ENCODE peak calls at places on chromosomes 16 and 17, in nine cellular contexts. One of them, this sample, is unnamed.

GRCh38 chr16:1635070-1635469 is 22.9 kb downstream of the CRAMP1 start:
- DNase-seq in fibroblast of lung: no peak
- DNase-seq in astrocyte: no peak
- DNase-seq in body of pancreas: no peak
- DNase-seq in BJ: no peak
- DNase-seq in left ventricle myocardium inferior: no peak
- DNase-seq in endothelial cell of umbilical vein: no peak
- DNase-seq in mesendoderm: no peak
- DNase-seq in lower leg skin: no peak
- DNase-seq in this sample: no peak

GRCh38 chr17:21680366-21680765 is 12.0 kb upstream of the KCNJ18 start:
- DNase-seq in body of pancreas: no peak
- DNase-seq in fibroblast of lung: no peak
- DNase-seq in astrocyte: no peak
- DNase-seq in BJ: no peak
- DNase-seq in left ventricle myocardium inferior: no peak
- DNase-seq in mesendoderm: no peak
- DNase-seq in lower leg skin: peak
- DNase-seq in endothelial cell of umbilical vein: no peak
- DNase-seq in this sample: no peak

GRCh38 chr17:40820228-40820838 is 2.1 kb downstream of the KRT10 start:
- DNase-seq in BJ: no peak
- DNase-seq in left ventricle myocardium inferior: no peak
- DNase-seq in fibroblast of lung: no peak
- DNase-seq in endothelial cell of umbilical vein: no peak
- DNase-seq in astrocyte: no peak
- DNase-seq in lower leg skin: no peak
- DNase-seq in mesendoderm: no peak
- DNase-seq in body of pancreas: no peak
- DNase-seq in this sample: no peak

GRCh38 chr17:78342438-78343098 is 17.3 kb downstream of the SOCS3 start:
- DNase-seq in body of pancreas: no peak
- DNase-seq in astrocyte: peak
- DNase-seq in mesendoderm: peak
- DNase-seq in left ventricle myocardium inferior: peak
- DNase-seq in fibroblast of lung: peak
- DNase-seq in lower leg skin: peak
- DNase-seq in BJ: peak
- DNase-seq in endothelial cell of umbilical vein: peak
- DNase-seq in this sample: no peak

GRCh38 chr17:38911081-38911730 is 14.2 kb upstream of the LASP1NB start:
- DNase-seq in left ventricle myocardium inferior: no peak
- DNase-seq in fibroblast of lung: no peak
- DNase-seq in lower leg skin: peak
- DNase-seq in astrocyte: no peak
- DNase-seq in BJ: no peak
- DNase-seq in mesendoderm: no peak
- DNase-seq in body of pancreas: peak
- DNase-seq in endothelial cell of umbilical vein: no peak
- DNase-seq in this sample: no peak

GRCh38 chr17:31488982-31489294 is 97.5 kb downstream of the RAB11FIP4 start:
- DNase-seq in mesendoderm: peak
- DNase-seq in lower leg skin: no peak
- DNase-seq in BJ: no peak
- DNase-seq in fibroblast of lung: no peak
- DNase-seq in left ventricle myocardium inferior: no peak
- DNase-seq in body of pancreas: no peak
- DNase-seq in endothelial cell of umbilical vein: no peak
- DNase-seq in astrocyte: no peak
- DNase-seq in this sample: no peak

GRCh38 chr16:54283735-54284318 is 2.8 kb downstream of the IRX3 start:
- DNase-seq in body of pancreas: no peak
- DNase-seq in fibroblast of lung: no peak
- DNase-seq in mesendoderm: no peak
- DNase-seq in BJ: no peak
- DNase-seq in left ventricle myocardium inferior: no peak
- DNase-seq in astrocyte: no peak
- DNase-seq in endothelial cell of umbilical vein: no peak
- DNase-seq in lower leg skin: peak
- DNase-seq in this sample: no peak

GRCh38 chr17:64133546-64134215 is 3.7 kb upstream of the ERN1 start:
- DNase-seq in fibroblast of lung: peak
- DNase-seq in left ventricle myocardium inferior: no peak
- DNase-seq in endothelial cell of umbilical vein: peak
- DNase-seq in BJ: no peak
- DNase-seq in mesendoderm: peak
- DNase-seq in lower leg skin: peak
- DNase-seq in astrocyte: no peak
- DNase-seq in body of pancreas: peak
- DNase-seq in this sample: no peak

GRCh38 chr17:80937501-80938356 is 53.9 kb upstream of the CHMP6 start:
- DNase-seq in mesendoderm: no peak
- DNase-seq in astrocyte: no peak
- DNase-seq in left ventricle myocardium inferior: no peak
- DNase-seq in BJ: no peak
- DNase-seq in endothelial cell of umbilical vein: no peak
- DNase-seq in fibroblast of lung: no peak
- DNase-seq in lower leg skin: no peak
- DNase-seq in body of pancreas: no peak
- DNase-seq in this sample: no peak

GRCh38 chr17:59631221-59631720 is 11.6 kb downstream of the CLTC start:
- DNase-seq in mesendoderm: no peak
- DNase-seq in left ventricle myocardium inferior: no peak
- DNase-seq in fibroblast of lung: no peak
- DNase-seq in astrocyte: no peak
- DNase-seq in endothelial cell of umbilical vein: no peak
- DNase-seq in body of pancreas: no peak
- DNase-seq in lower leg skin: no peak
- DNase-seq in BJ: no peak
- DNase-seq in this sample: no peak

GRCh38 chr16:74877706-74878105 is 103.1 kb upstream of the FA2H start:
- DNase-seq in body of pancreas: no peak
- DNase-seq in fibroblast of lung: no peak
- DNase-seq in BJ: no peak
- DNase-seq in endothelial cell of umbilical vein: no peak
- DNase-seq in left ventricle myocardium inferior: no peak
- DNase-seq in astrocyte: no peak
- DNase-seq in mesendoderm: no peak
- DNase-seq in lower leg skin: no peak
- DNase-seq in this sample: no peak

GRCh38 chr17:62687997-62688396 is 60.5 kb downstream of the MRC2 start:
- DNase-seq in body of pancreas: no peak
- DNase-seq in mesendoderm: no peak
- DNase-seq in lower leg skin: no peak
- DNase-seq in astrocyte: no peak
- DNase-seq in left ventricle myocardium inferior: no peak
- DNase-seq in BJ: no peak
- DNase-seq in fibroblast of lung: no peak
- DNase-seq in endothelial cell of umbilical vein: no peak
- DNase-seq in this sample: no peak

GRCh38 chr17:13787636-13788035 is 185.9 kb upstream of the HS3ST3A1 start:
- DNase-seq in astrocyte: no peak
- DNase-seq in lower leg skin: no peak
- DNase-seq in fibroblast of lung: no peak
- DNase-seq in left ventricle myocardium inferior: no peak
- DNase-seq in body of pancreas: no peak
- DNase-seq in BJ: no peak
- DNase-seq in endothelial cell of umbilical vein: no peak
- DNase-seq in mesendoderm: peak
- DNase-seq in this sample: no peak

GRCh38 chr16:3982216-3982615 is 101.7 kb upstream of the CREBBP start:
- DNase-seq in body of pancreas: no peak
- DNase-seq in left ventricle myocardium inferior: no peak
- DNase-seq in endothelial cell of umbilical vein: no peak
- DNase-seq in mesendoderm: no peak
- DNase-seq in BJ: no peak
- DNase-seq in fibroblast of lung: no peak
- DNase-seq in astrocyte: no peak
- DNase-seq in lower leg skin: no peak
- DNase-seq in this sample: no peak

GRCh38 chr17:48841395-48841831 is 10.6 kb downstream of the CALCOCO2 start:
- DNase-seq in lower leg skin: no peak
- DNase-seq in fibroblast of lung: peak
- DNase-seq in body of pancreas: no peak
- DNase-seq in endothelial cell of umbilical vein: peak
- DNase-seq in left ventricle myocardium inferior: no peak
- DNase-seq in mesendoderm: no peak
- DNase-seq in BJ: no peak
- DNase-seq in astrocyte: peak
- DNase-seq in this sample: peak

GRCh38 chr17:7184091-7184488 is 4.9 kb upstream of the ASGR1 start:
- DNase-seq in lower leg skin: no peak
- DNase-seq in endothelial cell of umbilical vein: no peak
- DNase-seq in left ventricle myocardium inferior: no peak
- DNase-seq in astrocyte: no peak
- DNase-seq in BJ: no peak
- DNase-seq in fibroblast of lung: no peak
- DNase-seq in mesendoderm: no peak
- DNase-seq in body of pancreas: peak
- DNase-seq in this sample: no peak

GRCh38 chr17:71338396-71338795 is 782.4 kb upstream of the SOX9 start:
- DNase-seq in astrocyte: peak
- DNase-seq in mesendoderm: no peak
- DNase-seq in lower leg skin: no peak
- DNase-seq in fibroblast of lung: peak
- DNase-seq in left ventricle myocardium inferior: no peak
- DNase-seq in BJ: no peak
- DNase-seq in body of pancreas: no peak
- DNase-seq in endothelial cell of umbilical vein: no peak
- DNase-seq in this sample: peak

GRCh38 chr17:44828919-44829557 is 1.0 kb downstream of the GJC1 start:
- DNase-seq in BJ: no peak
- DNase-seq in mesendoderm: peak
- DNase-seq in left ventricle myocardium inferior: no peak
- DNase-seq in lower leg skin: no peak
- DNase-seq in body of pancreas: no peak
- DNase-seq in astrocyte: no peak
- DNase-seq in endothelial cell of umbilical vein: peak
- DNase-seq in fibroblast of lung: peak
- DNase-seq in this sample: no peak

GRCh38 chr17:44210342-44211192 is 8.9 kb downstream of the UBTF start:
- DNase-seq in BJ: no peak
- DNase-seq in body of pancreas: peak
- DNase-seq in fibroblast of lung: peak
- DNase-seq in left ventricle myocardium inferior: peak
- DNase-seq in mesendoderm: peak
- DNase-seq in endothelial cell of umbilical vein: peak
- DNase-seq in lower leg skin: peak
- DNase-seq in astrocyte: peak
- DNase-seq in this sample: no peak

DNA sequence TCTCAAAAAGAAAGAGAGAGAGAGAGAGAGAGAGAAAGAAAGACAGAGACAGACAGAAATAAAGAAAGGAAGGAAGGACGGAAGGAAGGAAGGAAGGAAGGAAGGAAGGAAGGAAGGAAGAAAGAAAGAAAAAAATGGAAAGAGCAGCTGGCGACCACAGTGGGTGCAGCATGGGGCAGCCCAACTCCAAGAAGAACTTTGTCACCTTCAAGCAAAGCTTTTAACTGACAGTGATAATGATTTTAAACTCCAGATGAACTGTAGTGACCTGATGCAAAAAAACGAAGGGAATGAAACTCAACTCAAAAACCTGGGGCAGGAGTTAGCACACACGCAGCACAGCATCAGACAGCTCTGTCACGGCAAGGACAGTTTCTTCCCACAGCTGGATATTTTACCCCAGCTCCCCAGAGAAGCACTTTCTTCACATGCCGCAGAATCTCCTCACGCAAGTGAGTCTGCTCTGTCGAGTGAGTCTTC is 5.0 kb upstream of the ARHGAP17 start:
- DNase-seq in body of pancreas: no peak
- DNase-seq in BJ: no peak
- DNase-seq in left ventricle myocardium inferior: no peak
- DNase-seq in mesendoderm: no peak
- DNase-seq in lower leg skin: no peak
- DNase-seq in astrocyte: no peak
- DNase-seq in endothelial cell of umbilical vein: no peak
- DNase-seq in fibroblast of lung: no peak
- DNase-seq in this sample: no peak
- H3K4me3 ChIP-seq in body of pancreas: no peak
- H3K4me3 ChIP-seq in BJ: no peak
- H3K4me3 ChIP-seq in left ventricle myocardium inferior: no peak
- H3K4me3 ChIP-seq in mesendoderm: no peak
- H3K4me3 ChIP-seq in lower leg skin: no peak
- H3K4me3 ChIP-seq in astrocyte: no peak
- H3K4me3 ChIP-seq in endothelial cell of umbilical vein: no peak
- H3K4me3 ChIP-seq in fibroblast of lung: no peak
- H3K4me3 ChIP-seq in this sample: no peak

GRCh38 chr17:75753514-75754377 is 11.2 kb downstream of the GALK1 start:
- DNase-seq in endothelial cell of umbilical vein: no peak
- DNase-seq in lower leg skin: no peak
- DNase-seq in mesendoderm: peak
- DNase-seq in BJ: no peak
- DNase-seq in astrocyte: peak
- DNase-seq in fibroblast of lung: peak
- DNase-seq in left ventricle myocardium inferior: peak
- DNase-seq in body of pancreas: peak
- DNase-seq in this sample: no peak
- H3K4me3 ChIP-seq in endothelial cell of umbilical vein: no peak
- H3K4me3 ChIP-seq in lower leg skin: no peak
- H3K4me3 ChIP-seq in mesendoderm: no peak
- H3K4me3 ChIP-seq in BJ: peak
- H3K4me3 ChIP-seq in astrocyte: peak
- H3K4me3 ChIP-seq in fibroblast of lung: peak
- H3K4me3 ChIP-seq in left ventricle myocardium inferior: peak
- H3K4me3 ChIP-seq in body of pancreas: no peak
- H3K4me3 ChIP-seq in this sample: peak

DNA sequence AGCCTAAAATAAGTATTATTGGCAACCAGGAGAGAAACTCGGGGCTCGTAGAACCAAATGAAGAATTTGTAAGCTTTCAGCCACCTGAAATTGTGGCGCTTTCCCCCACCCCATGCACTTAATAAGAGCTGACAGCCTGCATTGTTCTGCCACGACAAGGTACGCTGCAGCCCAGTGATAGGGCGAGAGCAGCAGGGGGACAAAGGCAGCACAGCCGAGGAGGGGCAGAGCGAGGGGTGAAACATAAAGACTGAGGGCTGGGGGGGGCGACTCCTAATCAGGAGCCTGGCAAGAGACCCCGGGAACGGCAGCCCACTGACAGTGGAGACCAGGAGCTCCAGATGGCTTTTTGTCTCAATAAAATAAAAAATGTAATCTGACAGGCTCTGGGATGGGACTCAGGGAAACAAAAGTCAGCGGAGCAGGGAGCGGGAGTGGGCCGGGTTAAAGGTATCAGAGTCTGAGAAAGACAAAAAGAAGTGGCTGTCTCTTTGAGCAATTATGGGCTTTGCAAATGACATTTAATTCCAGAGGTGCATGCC is 17.3 kb upstream of the CCDC182 start:
- DNase-seq in fibroblast of lung: no peak
- DNase-seq in left ventricle myocardium inferior: no peak
- DNase-seq in endothelial cell of umbilical vein: no peak
- DNase-seq in BJ: no peak
- DNase-seq in body of pancreas: no peak
- DNase-seq in mesendoderm: no peak
- DNase-seq in astrocyte: no peak
- DNase-seq in lower leg skin: no peak
- DNase-seq in this sample: no peak
- H3K4me3 ChIP-seq in fibroblast of lung: no peak
- H3K4me3 ChIP-seq in left ventricle myocardium inferior: no peak
- H3K4me3 ChIP-seq in endothelial cell of umbilical vein: no peak
- H3K4me3 ChIP-seq in BJ: no peak
- H3K4me3 ChIP-seq in body of pancreas: no peak
- H3K4me3 ChIP-seq in mesendoderm: no peak
- H3K4me3 ChIP-seq in astrocyte: no peak
- H3K4me3 ChIP-seq in lower leg skin: no peak
- H3K4me3 ChIP-seq in this sample: no peak

GRCh38 chr17:82231312-82231561 is 2.4 kb downstream of the SLC16A3 start:
- DNase-seq in lower leg skin: no peak
- DNase-seq in astrocyte: no peak
- DNase-seq in mesendoderm: no peak
- DNase-seq in fibroblast of lung: no peak
- DNase-seq in left ventricle myocardium inferior: no peak
- DNase-seq in body of pancreas: no peak
- DNase-seq in BJ: no peak
- DNase-seq in endothelial cell of umbilical vein: no peak
- DNase-seq in this sample: no peak
- H3K4me3 ChIP-seq in lower leg skin: peak
- H3K4me3 ChIP-seq in astrocyte: peak
- H3K4me3 ChIP-seq in mesendoderm: peak
- H3K4me3 ChIP-seq in fibroblast of lung: peak
- H3K4me3 ChIP-seq in left ventricle myocardium inferior: peak
- H3K4me3 ChIP-seq in body of pancreas: peak
- H3K4me3 ChIP-seq in BJ: peak
- H3K4me3 ChIP-seq in endothelial cell of umbilical vein: peak
- H3K4me3 ChIP-seq in this sample: peak

This sample was measured in AG09309.